ENCODE peak calls at places on chromosome 6, in six cellular contexts. R, L, D, Z, C and G are unnamed samples.
A peak's percentile ranks its signal among the peaks of the same experiment; 100 is the strongest.

GRCh38 chr6:16959789-16960188 is 142.1 kb upstream of the STMND1 start:
- DNase-seq in R (no peak), L (no peak), D (no peak), Z (no peak), C (no peak), G (no peak)

GRCh38 chr6:33418690-33419291 is 884 bp upstream of the CUTA start:
- DNase-seq in R (no peak), L (no peak), D (no peak), Z (no peak), C (no peak), G (no peak)

GRCh38 chr6:132401941-132402275 is 633 bp upstream of the MOXD1 start:
- DNase-seq in R (no peak), L (no peak), D (no peak), Z (no peak), C (no peak), G (no peak)

GRCh38 chr6:113936093-113936934 is 34.6 kb downstream of the HDAC2 start:
- DNase-seq in R (no peak), L (peak; percentile 16), D (peak; percentile 54), Z (no peak), C (peak; percentile 76), G (no peak)

GRCh38 chr6:119818876-119819275 is 469.3 kb upstream of the MAN1A1 start:
- DNase-seq in R (no peak), L (no peak), D (no peak), Z (no peak), C (no peak), G (no peak)

GRCh38 chr6:36793296-36793912 is 45.8 kb downstream of the CPNE5 start:
- DNase-seq in R (no peak), L (no peak), D (no peak), Z (no peak), C (no peak), G (no peak)

GRCh38 chr6:117907600-117908245 is 659 bp downstream of the SLC35F1 start:
- DNase-seq in R (no peak), L (no peak), D (peak; percentile 62), Z (peak; percentile 28), C (no peak), G (no peak)

GRCh38 chr6:97215157-97215769 is 67.8 kb downstream of the MMS22L start:
- DNase-seq in R (no peak), L (peak; percentile 16), D (peak; percentile 60), Z (no peak), C (peak; percentile 77), G (no peak)

GRCh38 chr6:17884501-17885039 is 102.9 kb downstream of the KIF13A start:
- DNase-seq in R (no peak), L (no peak), D (no peak), Z (no peak), C (no peak), G (no peak)

GRCh38 chr6:12898603-12899002 is 182.0 kb downstream of the PHACTR1 start:
- DNase-seq in R (no peak), L (no peak), D (no peak), Z (no peak), C (no peak), G (no peak)

GRCh38 chr6:39300739-39301138 is 13.5 kb downstream of the KCNK17 start:
- DNase-seq in R (no peak), L (no peak), D (no peak), Z (no peak), C (no peak), G (no peak)

GRCh38 chr6:26311012-26311384 is 54.0 kb upstream of the BTN3A2 start:
- DNase-seq in R (no peak), L (no peak), D (no peak), Z (no peak), C (peak; percentile 60), G (no peak)

GRCh38 chr6:4647414-4648365 is 128.5 kb upstream of the CDYL start:
- DNase-seq in R (no peak), L (peak; percentile 58), D (peak; percentile 82), Z (peak; percentile 46), C (peak; percentile 82), G (peak; percentile 84)

GRCh38 chr6:87200469-87201174 is 45.3 kb downstream of the ZNF292 start:
- DNase-seq in R (no peak), L (no peak), D (no peak), Z (no peak), C (peak; percentile 56), G (no peak)

GRCh38 chr6:87529221-87529620 is 56.4 kb downstream of the SLC35A1 start:
- DNase-seq in R (no peak), L (no peak), D (no peak), Z (no peak), C (no peak), G (no peak)

GRCh38 chr6:26394289-26394688 is 7.8 kb upstream of the BTN3A1 start:
- DNase-seq in R (no peak), L (no peak), D (no peak), Z (no peak), C (peak; percentile 76), G (no peak)

GRCh38 chr6:54183616-54184015 is 72.4 kb downstream of the MLIP start:
- DNase-seq in R (no peak), L (no peak), D (no peak), Z (no peak), C (no peak), G (no peak)

GRCh38 chr6:79868098-79868722 is 79.1 kb downstream of the ELOVL4 start:
- DNase-seq in R (no peak), L (peak; percentile 52), D (peak; percentile 61), Z (peak; percentile 4), C (peak; percentile 76), G (no peak)

GRCh38 chr6:149482542-149483261 is 2.1 kb downstream of the ZC3H12D start:
- DNase-seq in R (no peak), L (no peak), D (no peak), Z (no peak), C (no peak), G (no peak)

GRCh38 chr6:119215309-119215708 is 134.3 kb downstream of the MAN1A1 start:
- DNase-seq in R (no peak), L (no peak), D (no peak), Z (no peak), C (peak; percentile 23), G (no peak)

GRCh38 chr6:118719351-118720124 is 68.1 kb upstream of the CEP85L start:
- DNase-seq in R (no peak), L (peak; percentile 60), D (no peak), Z (no peak), C (no peak), G (no peak)

GRCh38 chr6:136113736-136114173 is 136.4 kb downstream of the MTFR2 start:
- DNase-seq in R (no peak), L (no peak), D (peak; percentile 59), Z (peak; percentile 31), C (peak; percentile 75), G (no peak)

GRCh38 chr6:56954389-56955170 is at the start of gene BEND6:
- DNase-seq in R (no peak), L (peak; percentile 6), D (peak; percentile 60), Z (peak; percentile 82), C (peak; percentile 82), G (peak; percentile 76)

GRCh38 chr6:70270287-70271005 is 32.4 kb downstream of the COL9A1 start:
- DNase-seq in R (no peak), L (no peak), D (peak; percentile 50), Z (no peak), C (no peak), G (no peak)

GRCh38 chr6:72424476-72424875 is 197.4 kb upstream of the KCNQ5 start:
- DNase-seq in R (no peak), L (no peak), D (no peak), Z (no peak), C (no peak), G (no peak)

GRCh38 chr6:125812394-125813231 is 21.9 kb downstream of the NCOA7 start:
- DNase-seq in R (no peak), L (no peak), D (no peak), Z (no peak), C (peak; percentile 94), G (no peak)

GRCh38 chr6:14276667-14277404 is 159.3 kb downstream of the CD83 start:
- DNase-seq in R (no peak), L (peak; percentile 69), D (no peak), Z (no peak), C (no peak), G (no peak)

GRCh38 chr6:162373868-162374267 is 353.7 kb downstream of the PRKN start:
- DNase-seq in R (no peak), L (no peak), D (no peak), Z (no peak), C (no peak), G (no peak)

GRCh38 chr6:167109661-167110060 is 13.2 kb upstream of the CCR6 start:
- DNase-seq in R (no peak), L (no peak), D (no peak), Z (no peak), C (no peak), G (no peak)

GRCh38 chr6:156719720-156720563 is 57.2 kb upstream of the ARID1B start:
- DNase-seq in R (peak; percentile 52), L (peak; percentile 11), D (no peak), Z (peak; percentile 68), C (peak; percentile 90), G (peak; percentile 98)

GRCh38 chr6:65091561-65091960 is 615.5 kb downstream of the EYS start:
- DNase-seq in R (no peak), L (no peak), D (no peak), Z (no peak), C (no peak), G (no peak)

GRCh38 chr6:113739066-113739655 is 118.0 kb upstream of the MARCKS start:
- DNase-seq in R (no peak), L (no peak), D (no peak), Z (no peak), C (no peak), G (no peak)

GRCh38 chr6:148414836-148415235 is 72.2 kb downstream of the SASH1 start:
- DNase-seq in R (no peak), L (no peak), D (no peak), Z (no peak), C (peak; percentile 80), G (no peak)

GRCh38 chr6:127969701-127970100 is 68.8 kb upstream of the THEMIS start:
- DNase-seq in R (no peak), L (no peak), D (no peak), Z (no peak), C (no peak), G (no peak)

GRCh38 chr6:166330612-166331011 is 11.7 kb downstream of the SFT2D1 start:
- DNase-seq in R (no peak), L (no peak), D (peak; percentile 64), Z (no peak), C (peak; percentile 42), G (no peak)

GRCh38 chr6:134564705-134565104 is 246.8 kb upstream of the SGK1 start:
- DNase-seq in R (no peak), L (no peak), D (no peak), Z (peak; percentile 19), C (no peak), G (no peak)

GRCh38 chr6:149249370-149250357 is 67.8 kb upstream of the TAB2 start:
- DNase-seq in R (no peak), L (no peak), D (no peak), Z (no peak), C (no peak), G (no peak)

GRCh38 chr6:3748208-3748701 is 3.3 kb downstream of the PXDC1 start:
- DNase-seq in R (no peak), L (peak; percentile 21), D (peak; percentile 68), Z (no peak), C (peak; percentile 75), G (no peak)